ENCODE peak calls at places on chromosomes 11 and 22, in seven cellular contexts. Y is right lobe of liver; M is CD8-positive, alpha-beta memory T cell; E is cardiac muscle cell; I is fibroblast of lung; C is brain microvascular endothelial cell; V is suprapubic skin. W is an unnamed sample.
A peak's percentile ranks its signal among the peaks of the same experiment; 100 is the strongest.

GRCh38 chr11:37372667-37373066 is 774.6 kb upstream of the RAG2 start:
- DNase-seq in Y (no peak), M (no peak), E (no peak), I (no peak), C (no peak), V (no peak), W (no peak)

GRCh38 chr11:118609380-118610219 is 2.2 kb downstream of the PHLDB1 start:
- DNase-seq in Y (no peak), M (peak; percentile 29), E (no peak), I (peak; percentile 52), C (no peak), V (peak; percentile 68), W (peak; percentile 79)

GRCh38 chr22:42439821-42440674 is 7.8 kb upstream of the NFAM1 start:
- DNase-seq in Y (no peak), M (no peak), E (no peak), I (peak; percentile 41), C (peak; percentile 9), V (no peak), W (no peak)

GRCh38 chr22:23557036-23557435 is 23.1 kb downstream of the IGLL1 start:
- DNase-seq in Y (no peak), M (no peak), E (no peak), I (no peak), C (no peak), V (peak; percentile 40), W (no peak)

GRCh38 chr22:40345271-40345670 is 1.0 kb upstream of the ADSL start:
- DNase-seq in Y (no peak), M (no peak), E (no peak), I (no peak), C (no peak), V (no peak), W (no peak)

GRCh38 chr11:35554491-35555237 is 29.2 kb upstream of the PAMR1 start:
- DNase-seq in Y (no peak), M (no peak), E (no peak), I (no peak), C (peak; percentile 52), V (no peak), W (no peak)

GRCh38 chr11:64842851-64843841 is 1.3 kb downstream of the CDC42BPG start:
- DNase-seq in Y (peak; percentile 57), M (no peak), E (no peak), I (no peak), C (no peak), V (peak; percentile 85), W (no peak)

GRCh38 chr22:31977141-31977781 is 32.9 kb downstream of the YWHAH start:
- DNase-seq in Y (peak; percentile 76), M (peak; percentile 51), E (peak; percentile 85), I (peak; percentile 67), C (peak; percentile 66), V (peak; percentile 78), W (peak; percentile 73)

GRCh38 chr11:47469411-47470179 is 20.7 kb upstream of the RAPSN start:
- DNase-seq in Y (no peak), M (no peak), E (no peak), I (peak; percentile 41), C (no peak), V (no peak), W (peak; percentile 81)

GRCh38 chr11:1352696-1353382 is 36.9 kb upstream of the BRSK2 start:
- DNase-seq in Y (no peak), M (no peak), E (no peak), I (no peak), C (no peak), V (no peak), W (no peak)

GRCh38 chr11:65743928-65744698 is 23.5 kb upstream of the RNASEH2C start:
- DNase-seq in Y (no peak), M (no peak), E (peak; percentile 11), I (peak; percentile 25), C (no peak), V (no peak), W (no peak)

GRCh38 chr22:42313804-42314581 is 43.5 kb upstream of the TCF20 start:
- DNase-seq in Y (peak; percentile 70), M (peak; percentile 26), E (peak; percentile 75), I (peak; percentile 51), C (peak; percentile 4), V (no peak), W (peak; percentile 29)

GRCh38 chr11:107999759-108000455 is 8.8 kb upstream of the CUL5 start:
- DNase-seq in Y (no peak), M (peak; percentile 25), E (peak; percentile 84), I (peak; percentile 37), C (peak; percentile 21), V (no peak), W (no peak)

GRCh38 chr22:33112606-33113005 is 54.4 kb upstream of the SYN3 start:
- DNase-seq in Y (no peak), M (no peak), E (peak; percentile 20), I (no peak), C (no peak), V (no peak), W (no peak)

GRCh38 chr22:49373289-49373666 is 454.4 kb downstream of the BRD1 start:
- DNase-seq in Y (no peak), M (no peak), E (no peak), I (no peak), C (no peak), V (peak; percentile 34), W (no peak)

GRCh38 chr22:46162771-46163170 is 12.4 kb downstream of the PPARA start:
- DNase-seq in Y (peak; percentile 79), M (no peak), E (no peak), I (no peak), C (no peak), V (no peak), W (no peak)

GRCh38 chr22:46156031-46156430 is 5.7 kb downstream of the PPARA start:
- DNase-seq in Y (no peak), M (no peak), E (no peak), I (no peak), C (no peak), V (no peak), W (no peak)

GRCh38 chr22:46162285-46162684 is 12.0 kb downstream of the PPARA start:
- DNase-seq in Y (peak; percentile 46), M (no peak), E (no peak), I (no peak), C (no peak), V (no peak), W (no peak)

GRCh38 chr22:46159777-46160176 is 9.5 kb downstream of the PPARA start:
- DNase-seq in Y (no peak), M (no peak), E (no peak), I (no peak), C (no peak), V (peak; percentile 50), W (no peak)

GRCh38 chr22:46159212-46159611 is 8.9 kb downstream of the PPARA start:
- DNase-seq in Y (no peak), M (no peak), E (no peak), I (no peak), C (no peak), V (peak; percentile 5), W (no peak)
- H3K27ac ChIP-seq in Y (no peak overlapping the region), M (no peak overlapping the region), E (no peak overlapping the region), I (no peak overlapping the region), C (no peak overlapping the region), V (no peak overlapping the region), W (no peak overlapping the region)

GRCh38 chr11:122852071-122852831 is 14.0 kb downstream of the CRTAM start:
- DNase-seq in Y (no peak), M (no peak), E (no peak), I (peak; percentile 28), C (peak; percentile 44), V (no peak), W (peak; percentile 46)
- H3K27ac ChIP-seq in Y (no peak overlapping the region), M (peak overlapping the region; percentile 28), E (no peak overlapping the region), I (no peak overlapping the region), C (no peak overlapping the region), V (no peak overlapping the region), W (peak overlapping the region; percentile 82)

GRCh38 chr11:77148963-77149715 is 21.1 kb downstream of the MYO7A start:
- DNase-seq in Y (peak; percentile 39), M (no peak), E (no peak), I (no peak), C (no peak), V (no peak), W (no peak)
- H3K27ac ChIP-seq in Y (no peak overlapping the region), M (no peak overlapping the region), E (no peak overlapping the region), I (no peak overlapping the region), C (no peak overlapping the region), V (no peak overlapping the region), W (no peak overlapping the region)

DNA sequence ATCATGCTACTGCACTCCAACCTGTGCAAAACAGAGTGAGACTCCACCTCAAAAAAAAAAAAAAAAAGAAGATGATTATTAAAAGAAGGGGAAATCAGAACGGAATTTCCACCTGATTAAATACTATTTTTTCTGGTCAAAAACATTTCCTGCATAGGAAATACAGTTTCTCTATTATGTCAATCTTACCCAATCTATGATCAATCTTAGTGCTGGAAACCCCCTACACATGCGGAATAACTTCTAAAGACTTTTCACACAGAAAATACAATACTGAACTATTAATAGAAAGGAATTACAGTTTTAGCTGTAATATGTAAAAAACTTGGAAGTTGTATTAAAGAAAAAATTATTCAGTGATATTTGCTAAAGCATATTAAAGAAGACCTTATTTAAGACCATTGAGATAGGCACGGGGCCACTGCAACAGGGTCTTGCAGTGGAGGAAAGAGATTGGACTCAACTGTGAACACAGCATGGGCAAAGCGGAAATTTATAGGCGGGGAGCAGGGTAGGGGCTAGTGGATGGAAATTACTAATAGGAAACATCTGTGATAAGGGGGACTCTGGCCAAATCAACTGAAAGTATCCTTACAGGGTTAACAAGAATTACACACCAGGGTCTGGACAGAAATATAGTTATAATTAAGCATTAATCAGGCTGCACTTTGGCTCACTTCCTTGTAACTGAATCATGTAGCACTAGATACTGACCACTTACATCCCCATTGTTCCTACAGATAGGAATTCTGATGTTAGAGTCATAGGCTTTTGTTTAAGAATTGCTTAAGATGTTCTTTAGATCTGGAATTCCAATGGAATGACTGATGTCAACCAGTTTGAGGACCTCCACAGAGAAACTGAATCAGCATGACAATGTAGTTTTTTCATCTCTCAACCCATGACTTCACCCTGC is 411.5 kb upstream of the DDI1 start:
- DNase-seq in Y (no peak), M (no peak), E (no peak), I (peak; percentile 92), C (peak; percentile 73), V (no peak), W (no peak)
- H3K27ac ChIP-seq in Y (no peak overlapping the region), M (no peak overlapping the region), E (no peak overlapping the region), I (peak overlapping the region; percentile 87), C (peak overlapping the region; percentile 76), V (no peak overlapping the region), W (no peak overlapping the region)

GRCh38 chr11:114165326-114166230 is 106.1 kb downstream of the ZBTB16 start:
- DNase-seq in Y (no peak), M (no peak), E (no peak), I (no peak), C (no peak), V (no peak), W (no peak)
- H3K27ac ChIP-seq in Y (peak overlapping the region; percentile 93), M (no peak overlapping the region), E (no peak overlapping the region), I (no peak overlapping the region), C (no peak overlapping the region), V (peak overlapping the region; percentile 100), W (peak overlapping the region; percentile 98)